ENCODE peak calls at places on chromosomes 7 and 10, in seven cellular contexts. H, N, V, O, X, R and P are unnamed samples.
A peak's percentile ranks its signal among the peaks of the same experiment; 100 is the strongest.

GRCh38 chr10:103517234-103518085 is 24.0 kb downstream of the NEURL1 start:
- DNase-seq in H (no peak), N (peak; percentile 8), V (no peak), O (no peak), X (peak; percentile 18), R (no peak), P (no peak)

GRCh38 chr7:141071260-141071854 is 2.5 kb upstream of the TMEM178B start:
- DNase-seq in H (peak; percentile 10), N (no peak), V (peak; percentile 72), O (peak; percentile 7), X (no peak), R (no peak), P (no peak)

GRCh38 chr10:122709971-122710370 is 10.3 kb upstream of the C10orf120 start:
- DNase-seq in H (no peak), N (no peak), V (no peak), O (no peak), X (no peak), R (no peak), P (no peak)

GRCh38 chr7:371779-372545 is 82.0 kb downstream of the FOXL3 start:
- DNase-seq in H (peak; percentile 7), N (peak; percentile 25), V (peak; percentile 57), O (no peak), X (peak; percentile 53), R (no peak), P (peak; percentile 18)

GRCh38 chr7:107009846-107010203 is 34.7 kb upstream of the PRKAR2B start:
- DNase-seq in H (no peak), N (no peak), V (no peak), O (no peak), X (no peak), R (no peak), P (no peak)

GRCh38 chr7:52764502-52765169 is 270.8 kb upstream of the POM121L12 start:
- DNase-seq in H (no peak), N (no peak), V (no peak), O (no peak), X (no peak), R (no peak), P (no peak)

GRCh38 chr7:3063016-3063753 is 19.5 kb upstream of the CARD11 start:
- DNase-seq in H (peak; percentile 29), N (no peak), V (no peak), O (no peak), X (no peak), R (no peak), P (no peak)

GRCh38 chr7:18778594-18778993 is 283.0 kb downstream of the HDAC9 start:
- DNase-seq in H (no peak), N (no peak), V (no peak), O (no peak), X (no peak), R (no peak), P (no peak)

GRCh38 chr10:50794490-50794889 is 54.8 kb downstream of the ASAH2B start:
- DNase-seq in H (no peak), N (no peak), V (no peak), O (no peak), X (no peak), R (no peak), P (no peak)

GRCh38 chr10:117509573-117509972 is 33.0 kb upstream of the EMX2 start:
- DNase-seq in H (no peak), N (no peak), V (peak; percentile 27), O (no peak), X (peak; percentile 19), R (no peak), P (no peak)

GRCh38 chr7:51446356-51446755 is 129.7 kb upstream of the COBL start:
- DNase-seq in H (no peak), N (no peak), V (no peak), O (no peak), X (no peak), R (no peak), P (no peak)

GRCh38 chr10:96548589-96548988 is 34.9 kb upstream of the TLL2 start:
- DNase-seq in H (no peak), N (peak; percentile 43), V (no peak), O (no peak), X (no peak), R (no peak), P (peak; percentile 22)

GRCh38 chr10:102633282-102633681 is 11.0 kb upstream of the TRIM8 start:
- DNase-seq in H (no peak), N (no peak), V (no peak), O (no peak), X (no peak), R (no peak), P (no peak)

GRCh38 chr10:104076743-104077160 is 8.9 kb downstream of the COL17A1 start:
- DNase-seq in H (peak; percentile 36), N (peak; percentile 35), V (no peak), O (no peak), X (no peak), R (no peak), P (peak; percentile 40)

DNA sequence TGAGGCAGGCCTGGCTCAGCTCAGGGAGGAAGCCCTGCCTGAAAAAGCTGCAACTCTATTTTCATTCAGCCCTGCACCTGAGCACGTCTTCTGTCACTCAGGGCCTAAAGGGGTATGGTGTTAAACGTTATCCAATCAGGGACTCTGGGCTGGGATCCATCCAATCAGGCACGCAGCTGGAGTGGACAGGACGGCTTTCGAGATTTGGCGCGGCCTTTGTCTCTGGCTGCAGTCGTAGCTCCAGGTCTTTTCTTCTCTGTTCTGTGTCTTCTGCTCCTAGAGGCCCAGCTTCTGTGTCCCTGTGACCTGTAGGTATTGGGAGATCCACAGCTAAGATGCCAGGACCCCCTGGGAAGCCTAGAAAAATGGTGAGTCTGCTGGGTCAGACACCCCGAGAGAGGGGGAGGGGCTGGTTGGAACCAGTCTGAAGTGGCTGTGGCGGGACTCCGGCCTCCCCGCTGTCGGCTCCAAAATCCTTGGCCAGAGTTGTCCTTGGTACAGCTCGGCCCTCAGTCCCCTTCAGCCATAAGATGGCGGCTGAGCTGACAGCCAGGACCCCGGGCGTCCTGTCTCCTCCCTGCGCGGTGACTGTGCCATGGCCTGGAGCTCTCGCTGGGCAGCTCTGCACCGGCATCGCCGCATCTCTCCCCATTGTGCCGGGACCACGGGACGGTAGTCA is 11.7 kb upstream of the ZNF680 start:
- DNase-seq in H (no peak), N (no peak), V (no peak), O (no peak), X (no peak), R (no peak), P (no peak)
- TF ChIP-seq POLR2AphosphoS5 in H (no peak), N (no peak), V (no peak), O (no peak), X (no peak), R (no peak), P (no peak)

GRCh38 chr7:26196305-26196704 is 4.2 kb downstream of the HNRNPA2B1 start:
- DNase-seq in H (no peak), N (no peak), V (no peak), O (no peak), X (no peak), R (no peak), P (no peak)

GRCh38 chr7:26195867-26196266 is 4.7 kb downstream of the HNRNPA2B1 start:
- DNase-seq in H (no peak), N (no peak), V (no peak), O (no peak), X (no peak), R (no peak), P (no peak)

GRCh38 chr7:26198133-26198780 is 2.3 kb downstream of the HNRNPA2B1 start:
- DNase-seq in H (no peak), N (no peak), V (no peak), O (no peak), X (no peak), R (no peak), P (no peak)

GRCh38 chr7:26198781-26199169 is 1.8 kb downstream of the HNRNPA2B1 start:
- DNase-seq in H (no peak), N (no peak), V (no peak), O (no peak), X (no peak), R (no peak), P (no peak)

DNA sequence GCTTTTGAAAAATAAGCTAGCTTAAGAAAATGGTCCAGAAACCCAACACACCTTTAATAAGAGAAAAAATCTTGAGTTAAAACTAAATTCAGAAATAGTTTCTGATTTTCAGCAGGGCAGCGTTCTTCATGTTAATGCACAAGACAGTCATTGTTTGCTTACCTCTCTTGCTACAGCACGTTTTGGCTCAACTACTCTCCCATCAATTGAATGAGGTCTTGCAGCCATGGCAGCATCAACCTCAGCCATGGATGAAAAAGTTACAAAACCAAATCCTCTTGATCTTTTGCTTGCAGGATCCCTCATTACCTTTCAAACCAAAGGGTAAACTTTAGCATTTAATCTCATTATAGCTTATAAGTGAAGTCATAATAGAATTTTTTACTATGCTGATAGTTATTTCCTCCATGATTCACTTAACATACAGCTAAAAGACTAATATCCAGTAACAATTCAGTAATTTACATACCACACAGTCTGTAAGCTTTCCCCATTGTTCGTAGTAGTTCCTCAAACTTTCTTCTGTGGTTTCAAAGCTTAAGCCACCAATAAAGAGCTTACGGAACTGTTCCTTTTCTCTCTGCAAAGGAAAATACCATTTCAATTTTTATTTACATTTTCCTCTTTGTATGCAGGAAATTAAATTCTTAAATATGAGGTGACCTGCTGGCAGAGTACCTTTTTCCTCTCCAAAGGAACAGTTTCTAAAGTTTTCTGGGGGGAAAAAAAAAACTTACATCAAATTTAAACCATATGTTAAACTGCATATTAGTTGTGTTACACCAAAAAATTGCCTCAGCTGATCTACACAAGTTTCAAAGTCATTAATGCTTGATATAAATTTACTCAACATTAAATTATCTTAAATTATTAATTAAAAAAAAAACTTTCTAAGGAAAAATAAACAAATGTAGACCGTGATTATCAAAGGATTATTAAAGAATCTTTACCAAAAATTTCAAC is 3.1 kb downstream of the HNRNPA2B1 start:
- DNase-seq in H (no peak), N (no peak), V (no peak), O (no peak), X (no peak), R (no peak), P (no peak)
- H3K4me1 ChIP-seq in H (peaks cover 52% of the 10 kb centered on the region), N (peaks cover 53% of the 10 kb centered on the region), V (no peaks in the 10 kb centered on the region), O (peaks cover 52% of the 10 kb centered on the region), X (peaks cover 54% of the 10 kb centered on the region), R (peaks cover 22% of the 10 kb centered on the region), P (peaks cover 60% of the 10 kb centered on the region)

DNA sequence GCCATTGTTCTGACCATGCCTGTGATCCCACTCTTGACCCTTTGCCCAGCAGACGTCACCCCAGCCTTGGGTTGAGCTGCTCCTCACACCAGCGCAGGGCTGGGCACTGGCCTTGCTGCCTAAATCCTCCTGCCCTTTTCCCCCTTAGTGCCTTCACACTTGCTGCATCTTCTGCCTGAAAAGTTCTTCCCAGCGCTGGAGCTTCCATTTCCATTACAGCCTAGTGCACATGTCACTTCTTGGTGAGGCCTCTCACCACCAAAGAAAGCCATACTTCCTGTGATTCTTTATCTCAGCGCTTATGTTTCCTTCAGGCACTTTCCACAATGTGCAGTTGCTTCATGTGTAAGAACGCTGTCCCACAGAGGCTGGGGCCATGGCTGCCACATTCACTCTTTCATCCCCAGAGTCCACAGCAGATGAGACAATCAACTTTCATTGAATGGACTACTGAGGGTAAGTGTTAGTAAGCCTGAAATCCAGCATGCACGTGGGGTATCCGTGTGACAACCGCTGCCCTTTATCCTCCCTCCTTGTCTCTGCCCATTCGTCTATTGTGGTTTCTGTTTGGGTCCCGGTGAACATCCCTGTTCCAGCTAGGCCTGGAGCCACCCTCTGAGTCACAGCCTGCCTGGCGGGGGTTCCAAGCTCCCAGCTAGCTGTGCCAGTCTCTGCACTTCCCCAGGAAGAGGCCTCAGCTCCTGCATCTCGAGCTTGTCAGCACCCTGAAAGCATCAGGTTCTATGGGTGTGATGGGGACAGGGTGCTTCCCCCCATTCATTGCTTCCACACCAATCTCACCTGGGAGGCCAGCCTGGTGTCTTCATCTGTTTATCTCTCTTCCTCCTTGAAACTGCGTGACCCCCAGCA is 37.4 kb downstream of the ADRA2A start:
- DNase-seq in H (no peak), N (peak; percentile 43), V (no peak), O (no peak), X (no peak), R (no peak), P (no peak)
- TF ChIP-seq EP300 in H (no peak), N (no peak), V (no peak), O (no peak), X (no peak), R (no peak), P (no peak)

GRCh38 chr10:13375791-13376190 is 27.7 kb upstream of the SEPHS1 start:
- DNase-seq in H (no peak), N (no peak), V (no peak), O (no peak), X (no peak), R (no peak), P (no peak)
- TF ChIP-seq POLR2AphosphoS5 in H (no peak), N (no peak), V (no peak), O (no peak), X (no peak), R (no peak), P (no peak)